ENCODE peak calls at places on chromosomes 6 and 20, in four cellular contexts. G is suprapubic skin, U is glutamatergic neuron, T is fibroblast of pulmonary artery. J is an unnamed sample.

GRCh38 chr6:33192671-33193602 is 670 bp upstream of the COL11A2 start:
- DNase-seq in G (no peak), U (no peak), T (no peak), J (no peak)

GRCh38 chr20:54267510-54268003 is 59.7 kb downstream of the PFDN4 start:
- DNase-seq in T (peak), U (no peak), G (no peak), J (no peak)

GRCh38 chr20:44885392-44886275 is at the start of gene YWHAB:
- DNase-seq in T (peak), G (peak), U (peak), J (peak)

GRCh38 chr6:136446579-136447182 is 103.5 kb downstream of the MAP7 start:
- DNase-seq in G (no peak), T (peak), U (no peak), J (no peak)

GRCh38 chr20:25000268-25000801 is 7.8 kb upstream of the APMAP start:
- DNase-seq in U (no peak), T (peak), G (peak), J (no peak)

GRCh38 chr20:58749098-58749766 is 56.6 kb downstream of the NPEPL1 start:
- DNase-seq in T (no peak), G (no peak), U (no peak), J (no peak)

GRCh38 chr6:106894978-106895702 is 79.4 kb downstream of the CD24 start:
- DNase-seq in U (no peak), G (no peak), T (peak), J (no peak)

GRCh38 chr6:168574699-168575195 is 133.8 kb downstream of the SMOC2 start:
- DNase-seq in G (no peak), U (no peak), T (peak), J (no peak)

GRCh38 chr20:37279820-37280219 is 9.6 kb upstream of the MANBAL start:
- DNase-seq in U (no peak), G (no peak), T (no peak), J (no peak)

GRCh38 chr20:41072099-41072798 is 43.6 kb downstream of the TOP1 start:
- DNase-seq in U (no peak), T (peak), G (no peak), J (no peak)

GRCh38 chr20:2544211-2544610 is 7.8 kb downstream of the TMC2 start:
- DNase-seq in U (no peak), G (no peak), T (no peak), J (no peak)

GRCh38 chr6:44129841-44130322 is 2.5 kb downstream of the TMEM63B start:
- DNase-seq in U (no peak), G (no peak), T (no peak), J (no peak)

DNA sequence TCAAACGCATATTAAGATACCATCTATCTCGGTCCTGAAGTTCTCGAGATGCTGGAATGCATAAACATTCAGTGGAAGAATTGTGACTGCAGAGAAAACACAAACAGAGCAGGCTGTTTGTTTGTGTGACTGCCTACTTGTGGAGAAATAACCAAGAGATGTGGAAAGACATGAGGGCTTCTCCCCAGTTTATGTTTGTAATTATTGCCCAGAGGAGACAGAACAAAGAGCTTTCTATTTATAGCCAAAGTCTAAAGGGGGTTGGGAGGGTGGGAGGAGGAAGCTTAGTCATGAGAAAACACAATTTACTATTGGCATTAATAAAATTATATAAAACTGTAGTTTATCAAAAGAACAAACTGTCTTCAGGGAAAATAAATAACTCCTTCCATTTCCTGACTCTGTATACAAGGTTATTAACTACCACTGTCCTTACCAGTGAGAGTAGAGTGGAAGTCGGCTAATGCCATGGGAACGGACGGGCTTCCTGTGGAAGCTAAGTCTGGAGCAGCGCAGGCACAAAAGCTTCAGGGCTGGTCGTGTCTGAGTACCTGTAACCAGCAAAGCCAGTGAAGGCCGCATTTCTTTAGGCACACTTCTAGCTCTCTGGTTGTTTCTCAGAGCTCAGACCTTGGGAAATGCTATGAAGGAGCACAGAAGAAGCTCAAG is 200.2 kb upstream of the SUPT3H start:
- DNase-seq in G (no peak), U (no peak), T (peak), J (peak)
- TF ChIP-seq CTCF in G (no peak), U (no peak), T (no peak), J (no peak)

GRCh38 chr20:55415567-55416142 is 589.7 kb downstream of the CBLN4 start:
- DNase-seq in U (no peak), T (no peak), G (no peak), J (no peak)
- TF ChIP-seq CTCF in U (no peak), T (no peak), G (no peak), J (no peak)

GRCh38 chr6:138116661-138116999 is 9.4 kb upstream of the PERP start:
- DNase-seq in T (no peak), U (no peak), G (no peak), J (no peak)

GRCh38 chr6:138110229-138110628 is 3.0 kb upstream of the PERP start:
- DNase-seq in T (no peak), U (no peak), G (no peak), J (no peak)

GRCh38 chr6:138115191-138115590 is 8.0 kb upstream of the PERP start:
- DNase-seq in U (no peak), G (no peak), T (no peak), J (no peak)

GRCh38 chr6:138115877-138116660 is 8.8 kb upstream of the PERP start:
- DNase-seq in G (peak), U (peak), T (peak), J (peak)

GRCh38 chr6:138113588-138114210 is 6.5 kb upstream of the PERP start:
- DNase-seq in T (no peak), U (no peak), G (no peak), J (no peak)
- TF ChIP-seq CTCF in T (no peak), U (no peak), G (no peak), J (no peak)

GRCh38 chr6:154991207-154991606 is 3.9 kb upstream of the TIAM2 start:
- DNase-seq in U (no peak), G (no peak), T (no peak), J (no peak)
- TF ChIP-seq CTCF in U (no peak), G (no peak), T (no peak), J (no peak)

GRCh38 chr20:45907219-45907948 is 4.6 kb downstream of the PLTP start:
- DNase-seq in U (no peak), T (no peak), G (no peak), J (no peak)

GRCh38 chr20:45910670-45911485 is 1.1 kb downstream of the PLTP start:
- DNase-seq in G (peak), T (peak), U (peak), J (peak)

GRCh38 chr20:45908086-45908485 is 3.9 kb downstream of the PLTP start:
- DNase-seq in G (no peak), U (no peak), T (no peak), J (no peak)

GRCh38 chr20:45909817-45910669 is 1.9 kb downstream of the PLTP start:
- DNase-seq in T (no peak), U (no peak), G (no peak), J (no peak)

GRCh38 chr20:45909336-45909808 is 2.6 kb downstream of the PLTP start:
- DNase-seq in T (no peak), U (no peak), G (no peak), J (no peak)
- TF ChIP-seq CTCF in T (no peak), U (no peak), G (no peak), J (no peak)

DNA sequence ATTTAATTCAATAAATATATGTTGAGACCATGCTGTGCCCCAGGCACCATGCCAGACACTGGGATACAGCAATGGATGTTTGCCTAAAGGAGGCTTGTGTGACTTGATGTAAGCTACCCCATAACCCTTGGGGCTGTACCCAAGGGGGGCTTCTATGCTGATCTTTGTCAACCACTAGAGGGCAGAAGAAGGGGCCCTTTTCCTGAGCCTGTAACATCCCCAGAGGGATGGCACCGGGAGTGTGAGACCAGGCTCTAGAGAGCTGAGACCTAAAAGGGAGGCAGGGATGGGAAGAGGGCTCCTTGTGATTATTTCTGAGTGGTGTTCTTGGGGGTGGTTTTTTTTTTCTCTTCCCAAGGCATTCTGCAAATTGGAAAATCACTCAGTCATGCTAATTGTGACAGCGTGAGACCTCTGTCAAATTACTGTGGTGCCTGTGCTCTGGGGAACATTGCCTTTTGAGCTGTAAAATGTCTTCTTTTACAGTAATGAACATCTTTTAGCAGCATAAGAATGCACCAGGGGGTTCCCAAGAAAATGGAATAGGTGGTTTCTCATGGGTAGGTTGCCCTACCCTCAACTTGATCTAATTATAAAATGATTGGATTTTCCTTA is 138.8 kb upstream of the SLC24A3 start:
- DNase-seq in T (no peak), G (no peak), U (no peak), J (no peak)
- TF ChIP-seq CTCF in T (no peak), G (no peak), U (peak), J (peak)

DNA sequence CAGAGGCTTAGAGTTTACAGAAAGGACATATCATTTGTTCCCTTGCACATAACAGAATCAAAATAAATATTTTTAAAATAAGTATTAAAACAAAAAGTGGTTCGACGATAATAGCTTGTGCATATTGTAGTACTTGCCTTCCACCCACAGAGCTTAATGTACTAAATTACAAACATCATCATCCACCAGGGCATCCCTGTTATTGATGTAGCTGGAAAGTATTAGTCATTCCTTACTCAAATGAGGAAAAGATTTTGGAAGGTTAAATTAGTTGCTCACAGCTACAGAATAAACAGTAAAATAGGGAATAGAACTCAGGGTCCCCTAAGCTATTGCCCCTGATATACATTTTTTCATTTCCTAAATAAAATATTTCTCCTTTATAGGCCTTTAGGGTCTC is 150.3 kb downstream of the PTPRK start:
- DNase-seq in G (no peak), U (no peak), T (peak), J (no peak)
- TF ChIP-seq CTCF in G (no peak), U (no peak), T (no peak), J (no peak)